ENCODE peak calls at places on chromosomes 16 and 17, in four cellular contexts. One of them, this sample, is unnamed.

GRCh38 chr17:40345161-40346034 is 19.1 kb downstream of the GJD3 start:
- DNase-seq in nephron progenitor cell: peak
- DNase-seq in non-pigmented ciliary epithelial cell: no peak
- DNase-seq in nucleus accumbens: peak
- DNase-seq in this sample: peak

GRCh38 chr17:34255381-34255732 is 272 bp downstream of the CCL2 start:
- DNase-seq in nephron progenitor cell: no peak
- DNase-seq in nucleus accumbens: no peak
- DNase-seq in non-pigmented ciliary epithelial cell: no peak
- DNase-seq in this sample: no peak

GRCh38 chr17:7014995-7015586 is 2.7 kb downstream of the RNASEK start:
- DNase-seq in non-pigmented ciliary epithelial cell: no peak
- DNase-seq in nucleus accumbens: no peak
- DNase-seq in nephron progenitor cell: no peak
- DNase-seq in this sample: peak

GRCh38 chr16:53257001-53257400 is 177.3 kb upstream of the RBL2 start:
- DNase-seq in nucleus accumbens: no peak
- DNase-seq in non-pigmented ciliary epithelial cell: peak
- DNase-seq in nephron progenitor cell: no peak
- DNase-seq in this sample: peak

GRCh38 chr17:58232707-58233156 is 5.7 kb upstream of the LPO start:
- DNase-seq in non-pigmented ciliary epithelial cell: peak
- DNase-seq in nucleus accumbens: no peak
- DNase-seq in nephron progenitor cell: no peak
- DNase-seq in this sample: peak

GRCh38 chr17:1999557-2000251 is 25.4 kb downstream of the RTN4RL1 start:
- DNase-seq in nucleus accumbens: no peak
- DNase-seq in non-pigmented ciliary epithelial cell: no peak
- DNase-seq in nephron progenitor cell: no peak
- DNase-seq in this sample: no peak

GRCh38 chr17:40106760-40107265 is 6.4 kb upstream of the NR1D1 start:
- DNase-seq in non-pigmented ciliary epithelial cell: no peak
- DNase-seq in nucleus accumbens: peak
- DNase-seq in nephron progenitor cell: no peak
- DNase-seq in this sample: no peak

GRCh38 chr17:82985973-82986372 is 93.4 kb upstream of the METRNL start:
- DNase-seq in nucleus accumbens: no peak
- DNase-seq in non-pigmented ciliary epithelial cell: no peak
- DNase-seq in nephron progenitor cell: peak
- DNase-seq in this sample: peak

GRCh38 chr17:40018211-40019121 is 3.2 kb downstream of the CSF3 start:
- DNase-seq in nephron progenitor cell: peak
- DNase-seq in nucleus accumbens: no peak
- DNase-seq in non-pigmented ciliary epithelial cell: no peak
- DNase-seq in this sample: peak

GRCh38 chr16:79628501-79628975 is 28.0 kb upstream of the MAF start:
- DNase-seq in non-pigmented ciliary epithelial cell: peak
- DNase-seq in nephron progenitor cell: no peak
- DNase-seq in nucleus accumbens: no peak
- DNase-seq in this sample: no peak

GRCh38 chr17:61498042-61498441 is 45.8 kb downstream of the TBX4 start:
- DNase-seq in nephron progenitor cell: no peak
- DNase-seq in non-pigmented ciliary epithelial cell: no peak
- DNase-seq in nucleus accumbens: no peak
- DNase-seq in this sample: no peak

GRCh38 chr17:45386180-45386579 is 46.5 kb downstream of the ARHGAP27 start:
- DNase-seq in nephron progenitor cell: no peak
- DNase-seq in nucleus accumbens: no peak
- DNase-seq in non-pigmented ciliary epithelial cell: no peak
- DNase-seq in this sample: no peak

GRCh38 chr17:81888105-81888987 is 3.0 kb downstream of the ALYREF start:
- DNase-seq in non-pigmented ciliary epithelial cell: no peak
- DNase-seq in nephron progenitor cell: no peak
- DNase-seq in nucleus accumbens: no peak
- DNase-seq in this sample: no peak

GRCh38 chr16:84616515-84616914 is 1.4 kb downstream of the COTL1 start:
- DNase-seq in nucleus accumbens: no peak
- DNase-seq in non-pigmented ciliary epithelial cell: no peak
- DNase-seq in nephron progenitor cell: no peak
- DNase-seq in this sample: no peak

GRCh38 chr17:63476494-63476856 is 386 bp upstream of the ACE start:
- DNase-seq in nucleus accumbens: no peak
- DNase-seq in nephron progenitor cell: peak
- DNase-seq in non-pigmented ciliary epithelial cell: no peak
- DNase-seq in this sample: no peak

GRCh38 chr17:3838206-3838605 is 7.8 kb downstream of the NCBP3 start:
- DNase-seq in non-pigmented ciliary epithelial cell: no peak
- DNase-seq in nephron progenitor cell: no peak
- DNase-seq in nucleus accumbens: no peak
- DNase-seq in this sample: no peak

GRCh38 chr17:72421128-72422092 is 300.6 kb downstream of the SOX9 start:
- DNase-seq in non-pigmented ciliary epithelial cell: peak
- DNase-seq in nucleus accumbens: no peak
- DNase-seq in nephron progenitor cell: no peak
- DNase-seq in this sample: peak

This sample was measured in foreskin fibroblast.